ENCODE peak calls at places on chromosomes 6 and 20, in eight cellular contexts. D is GM12878, T is upper lobe of left lung, Z is A549, E is IMR-90, M is uterus, B is transverse colon, I is esophagus squamous epithelium. U is an unnamed sample.

GRCh38 chr6:98946266-98946817 is 1.4 kb downstream of the FBXL4 start:
- DNase-seq in D (no peak), T (no peak), Z (no peak), E (no peak), M (no peak), B (no peak), I (no peak), U (no peak)

GRCh38 chr6:140490086-140490485 is 1115.6 kb upstream of the CITED2 start:
- DNase-seq in D (no peak), T (no peak), Z (no peak), E (peak; percentile 56), M (no peak), B (no peak), I (no peak), U (no peak)

GRCh38 chr6:16623029-16623653 is 138.1 kb downstream of the ATXN1 start:
- DNase-seq in D (no peak), T (no peak), Z (peak; percentile 4), E (peak; percentile 60), M (no peak), B (no peak), I (no peak), U (no peak)

GRCh38 chr6:35448191-35448590 is 3.9 kb upstream of the FANCE start:
- DNase-seq in D (no peak), T (no peak), Z (no peak), E (no peak), M (no peak), B (no peak), I (no peak), U (no peak)

GRCh38 chr6:117508450-117508971 is 26.0 kb downstream of the DCBLD1 start:
- DNase-seq in D (no peak), T (no peak), Z (no peak), E (no peak), M (no peak), B (no peak), I (no peak), U (no peak)

GRCh38 chr6:15957655-15958169 is 171.2 kb upstream of the MYLIP start:
- DNase-seq in D (no peak), T (no peak), Z (no peak), E (no peak), M (no peak), B (no peak), I (no peak), U (no peak)

GRCh38 chr6:38871745-38872568 is 156.8 kb downstream of the DNAH8 start:
- DNase-seq in D (no peak), T (peak; percentile 32), Z (peak; percentile 38), E (peak; percentile 36), M (no peak), B (peak; percentile 47), I (no peak), U (peak; percentile 55)

GRCh38 chr20:8568068-8568467 is 436.0 kb downstream of the PLCB1 start:
- DNase-seq in D (no peak), T (no peak), Z (no peak), E (peak; percentile 24), M (no peak), B (no peak), I (no peak), U (no peak)

GRCh38 chr6:42314571-42314950 is 96.9 kb upstream of the MRPS10 start:
- DNase-seq in D (no peak), T (no peak), Z (no peak), E (no peak), M (no peak), B (no peak), I (no peak), U (no peak)

GRCh38 chr6:139392834-139393233 is 18.4 kb upstream of the CITED2 start:
- DNase-seq in D (peak; percentile 38), T (no peak), Z (no peak), E (peak; percentile 73), M (no peak), B (no peak), I (no peak), U (no peak)

GRCh38 chr6:80088637-80089036 is 17.8 kb upstream of the BCKDHB start:
- DNase-seq in D (no peak), T (no peak), Z (no peak), E (no peak), M (no peak), B (no peak), I (no peak), U (no peak)

GRCh38 chr20:44684047-44684965 is 30.9 kb upstream of the CCN5 start:
- DNase-seq in D (no peak), T (peak; percentile 31), Z (peak; percentile 35), E (no peak), M (no peak), B (peak; percentile 45), I (no peak), U (no peak)

GRCh38 chr6:115195239-115195638 is 852.4 kb upstream of the HS3ST5 start:
- DNase-seq in D (no peak), T (no peak), Z (no peak), E (no peak), M (no peak), B (no peak), I (no peak), U (no peak)

GRCh38 chr6:21586760-21587181 is 6.8 kb upstream of the SOX4 start:
- DNase-seq in D (no peak), T (peak; percentile 27), Z (no peak), E (no peak), M (no peak), B (no peak), I (no peak), U (peak; percentile 84)

GRCh38 chr20:18252597-18253451 is 35.5 kb upstream of the ZNF133 start:
- DNase-seq in D (no peak), T (peak; percentile 67), Z (peak; percentile 81), E (no peak), M (no peak), B (no peak), I (no peak), U (no peak)

GRCh38 chr20:39823239-39823638 is 861.1 kb downstream of the DHX35 start:
- DNase-seq in D (no peak), T (no peak), Z (no peak), E (peak; percentile 58), M (no peak), B (no peak), I (no peak), U (peak; percentile 19)

GRCh38 chr6:34463299-34463698 is 2.6 kb upstream of the PACSIN1 start:
- DNase-seq in D (no peak), T (no peak), Z (no peak), E (no peak), M (no peak), B (no peak), I (no peak), U (no peak)

GRCh38 chr20:32534661-32535240 is 50.4 kb downstream of the NOL4L start:
- DNase-seq in D (no peak), T (no peak), Z (no peak), E (no peak), M (no peak), B (no peak), I (no peak), U (no peak)

GRCh38 chr6:98581725-98582124 is 252.6 kb upstream of the POU3F2 start:
- DNase-seq in D (no peak), T (no peak), Z (no peak), E (no peak), M (no peak), B (no peak), I (no peak), U (no peak)

GRCh38 chr6:42744351-42744890 is 1.5 kb downstream of the TBCC start:
- DNase-seq in D (no peak), T (no peak), Z (no peak), E (no peak), M (no peak), B (no peak), I (no peak), U (no peak)

GRCh38 chr6:27772261-27773001 is 139.8 kb downstream of the OR2B2 start:
- DNase-seq in D (no peak), T (peak; percentile 91), Z (peak; percentile 88), E (peak; percentile 77), M (peak; percentile 77), B (peak; percentile 93), I (peak; percentile 38), U (peak; percentile 85)

GRCh38 chr6:149648148-149649145 is at the start of gene KATNA1:
- DNase-seq in D (peak; percentile 69), T (peak; percentile 90), Z (peak; percentile 90), E (peak; percentile 58), M (peak; percentile 69), B (peak; percentile 94), I (peak; percentile 34), U (peak; percentile 90)
- TF ChIP-seq POLR2A in D (peak; percentile 97), T (peak; percentile 59), Z (peak; percentile 54), E (peak; percentile 58), M (peak; percentile 15), B (peak; percentile 88), I (peak; percentile 72), U (peak; percentile 91)

GRCh38 chr20:64217539-64217938 is 38.0 kb upstream of the PCMTD2 start:
- DNase-seq in D (no peak), T (no peak), Z (no peak), E (no peak), M (no peak), B (no peak), I (no peak), U (no peak)
- TF ChIP-seq CTCF in D (no peak), T (no peak), Z (no peak), E (no peak), M (no peak), B (no peak), I (no peak), U (no peak)

GRCh38 chr6:137763436-137763835 is 103.6 kb upstream of the TNFAIP3 start:
- DNase-seq in D (no peak), T (no peak), Z (no peak), E (no peak), M (no peak), B (no peak), I (no peak), U (no peak)

GRCh38 chr6:137759624-137760023 is 107.4 kb upstream of the TNFAIP3 start:
- DNase-seq in D (no peak), T (no peak), Z (no peak), E (no peak), M (no peak), B (no peak), I (no peak), U (no peak)

GRCh38 chr6:137761072-137761471 is 106.0 kb upstream of the TNFAIP3 start:
- DNase-seq in D (no peak), T (no peak), Z (no peak), E (no peak), M (no peak), B (no peak), I (no peak), U (no peak)

GRCh38 chr6:137762168-137763090 is 104.6 kb upstream of the TNFAIP3 start:
- DNase-seq in D (no peak), T (no peak), Z (no peak), E (no peak), M (no peak), B (no peak), I (no peak), U (no peak)

GRCh38 chr6:137761487-137761886 is 105.6 kb upstream of the TNFAIP3 start:
- DNase-seq in D (no peak), T (no peak), Z (no peak), E (no peak), M (no peak), B (no peak), I (no peak), U (no peak)
- H3K9me3 ChIP-seq in D (no peaks in the 10 kb centered on the region), T (no peaks in the 10 kb centered on the region), Z (no peaks in the 10 kb centered on the region), E (no peaks in the 10 kb centered on the region), M (no peaks in the 10 kb centered on the region), B (no peaks in the 10 kb centered on the region), I (no peaks in the 10 kb centered on the region), U (no peaks in the 10 kb centered on the region)

DNA sequence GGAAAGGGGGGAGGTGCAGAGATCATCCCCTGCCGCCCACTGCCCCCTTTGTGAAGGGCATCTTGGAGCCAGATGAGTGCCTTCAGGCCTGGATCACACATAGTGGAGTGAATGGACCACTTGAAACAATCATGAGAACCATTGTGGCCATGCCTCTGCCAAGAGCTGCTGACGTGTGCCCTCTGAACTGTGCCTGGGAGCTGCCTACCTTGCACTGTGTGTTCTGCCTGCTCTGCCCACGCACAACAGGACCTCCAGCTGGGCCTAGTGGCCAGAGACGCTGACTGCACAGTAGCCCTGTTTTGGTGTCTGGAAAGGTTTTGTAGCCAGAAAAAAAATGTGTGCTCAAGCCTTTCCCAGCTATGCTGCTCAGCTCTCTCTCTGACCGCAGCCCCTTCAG is 1.8 kb upstream of the ADIG start:
- DNase-seq in D (no peak), T (no peak), Z (no peak), E (no peak), M (no peak), B (no peak), I (no peak), U (no peak)
- TF ChIP-seq POLR2A in D (no peak), T (no peak), Z (no peak), E (no peak), M (no peak), B (no peak), I (no peak), U (no peak)

U was measured in body of pancreas.